ENCODE peak calls at places on chromosomes 3 and 15, in four cellular contexts. P, H, F and U are unnamed samples. For H3K4me1, the result is how much of the 10 kb centered on the place peaks cover.

GRCh38 chr3:20074226-20075063 is 34.2 kb downstream of the KAT2B start:
- DNase-seq in P (no peak), H (no peak), F (no peak), U (no peak)

GRCh38 chr3:151592287-151592686 is 131.4 kb upstream of the IGSF10 start:
- DNase-seq in P (no peak), H (no peak), F (no peak), U (no peak)

GRCh38 chr15:68277131-68277604 is 377 bp upstream of the FEM1B start:
- DNase-seq in P (no peak), H (no peak), F (peak), U (peak)

GRCh38 chr3:73602171-73602570 is 22.6 kb downstream of the PDZRN3 start:
- DNase-seq in P (no peak), H (no peak), F (no peak), U (no peak)

GRCh38 chr3:195204360-195205166 is 66.4 kb downstream of the XXYLT1 start:
- DNase-seq in P (no peak), H (no peak), F (peak), U (peak)

GRCh38 chr15:48537277-48538113 is 108.0 kb downstream of the FBN1 start:
- DNase-seq in P (no peak), H (no peak), F (no peak), U (peak)

GRCh38 chr3:142273501-142273900 is 48.1 kb upstream of the GK5 start:
- DNase-seq in P (no peak), H (no peak), F (no peak), U (no peak)

GRCh38 chr15:44489464-44489863 is 47.5 kb upstream of the EIF3J start:
- DNase-seq in P (no peak), H (no peak), F (no peak), U (no peak)

GRCh38 chr3:152308475-152308844 is 39.7 kb downstream of the MBNL1 start:
- DNase-seq in P (no peak), H (no peak), F (no peak), U (no peak)

GRCh38 chr3:150743508-150743907 is 19.5 kb downstream of the SIAH2 start:
- DNase-seq in P (no peak), H (no peak), F (no peak), U (peak)

GRCh38 chr3:136305879-136306278 is 55.7 kb downstream of the PCCB start:
- DNase-seq in P (no peak), H (no peak), F (no peak), U (peak)

GRCh38 chr15:44033894-44034293 is 161.2 kb downstream of the FRMD5 start:
- DNase-seq in P (no peak), H (no peak), F (peak), U (peak)

GRCh38 chr3:74465652-74466415 is 148.6 kb downstream of the CNTN3 start:
- DNase-seq in P (no peak), H (no peak), F (no peak), U (peak)

GRCh38 chr3:38151667-38152265 is 13.3 kb downstream of the MYD88 start:
- DNase-seq in P (no peak), H (no peak), F (no peak), U (no peak)

GRCh38 chr3:15291589-15292541 is 40.5 kb downstream of the SH3BP5 start:
- DNase-seq in P (peak), H (no peak), F (no peak), U (peak)

DNA sequence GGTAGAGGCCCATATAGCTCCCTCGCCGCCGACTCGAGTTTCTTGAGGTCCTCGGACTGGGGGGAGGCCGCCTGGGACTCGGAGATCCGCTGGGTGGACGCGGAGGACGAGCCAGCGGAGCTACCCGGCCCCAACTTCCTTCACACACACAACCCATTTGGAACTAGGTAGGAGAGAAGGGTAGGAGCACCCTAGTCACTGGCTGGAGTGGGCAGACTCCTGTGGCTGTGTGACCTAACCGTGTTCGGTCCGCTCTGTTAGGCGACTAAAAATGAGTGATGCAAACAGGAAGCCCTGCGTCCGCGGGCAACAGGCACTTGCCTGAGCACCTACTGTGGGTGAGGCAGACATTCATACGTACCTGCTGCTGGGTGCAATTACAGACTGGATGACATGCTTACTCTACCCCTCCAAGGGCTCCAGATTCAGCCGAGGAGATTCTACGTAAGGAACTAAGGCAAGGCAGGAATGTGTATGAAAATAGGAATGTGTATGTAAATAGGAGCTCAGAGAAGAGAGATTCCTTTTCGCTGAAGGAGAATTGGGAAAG is 4.6 kb upstream of the SIN3A start:
- DNase-seq in P (no peak), H (no peak), F (no peak), U (peak)
- H3K27ac ChIP-seq in P (peak), H (peak), F (peak), U (peak)

GRCh38 chr3:42097166-42097946 is 6.2 kb downstream of the TRAK1 start:
- DNase-seq in P (no peak), H (no peak), F (no peak), U (no peak)
- H3K4me1 ChIP-seq in P (under half), H (half or more), F (under half), U (under half)

GRCh38 chr3:55201729-55202128 is 273.9 kb upstream of the LRTM1 start:
- DNase-seq in P (no peak), H (no peak), F (no peak), U (no peak)
- H3K27ac ChIP-seq in P (no peak), H (no peak), F (peak), U (no peak)

GRCh38 chr3:172175254-172175599 is 135.8 kb downstream of the FNDC3B start:
- DNase-seq in P (no peak), H (no peak), F (no peak), U (no peak)
- H3K4me1 ChIP-seq in P (under half), H (half or more), F (under half), U (under half)

GRCh38 chr3:55243686-55244085 is 243.4 kb downstream of the WNT5A start:
- DNase-seq in P (no peak), H (no peak), F (no peak), U (no peak)

GRCh38 chr3:55247666-55248065 is 239.4 kb downstream of the WNT5A start:
- DNase-seq in P (no peak), H (no peak), F (no peak), U (no peak)

GRCh38 chr3:55246016-55246415 is 241.1 kb downstream of the WNT5A start:
- DNase-seq in P (no peak), H (no peak), F (no peak), U (no peak)

GRCh38 chr3:55244247-55244646 is 242.9 kb downstream of the WNT5A start:
- DNase-seq in P (no peak), H (no peak), F (no peak), U (no peak)

DNA sequence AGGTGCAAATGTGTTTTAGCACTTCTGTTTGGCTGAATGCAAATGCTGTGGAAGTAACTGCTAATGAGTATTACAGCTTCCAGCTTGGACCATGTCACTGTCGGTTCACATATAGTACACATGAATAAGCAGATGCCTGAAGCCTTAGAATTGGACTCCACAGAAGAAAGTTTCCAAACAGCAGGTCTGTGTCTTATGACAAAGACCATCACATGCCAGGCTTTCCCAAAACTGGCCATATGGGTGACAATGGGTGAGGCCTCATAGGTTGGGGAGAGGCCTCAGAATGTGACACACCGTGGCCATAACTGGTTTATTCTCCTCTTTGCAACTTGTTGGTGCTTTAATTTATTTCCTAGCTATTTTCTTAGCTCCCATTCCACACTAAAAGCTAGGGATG is 241.7 kb downstream of the WNT5A start:
- DNase-seq in P (no peak), H (no peak), F (no peak), U (no peak)
- H3K27ac ChIP-seq in P (no peak), H (no peak), F (no peak), U (no peak)